ENCODE peak calls at places on chromosomes 1 and 21, in seven cellular contexts. F, N, C, G, E, T and P are unnamed samples.

GRCh38 chr21:37006521-37007291 is at the start of gene RIPPLY3:
- DNase-seq in N (no peak), F (peak), G (no peak), E (peak), C (peak), T (no peak), P (no peak)

GRCh38 chr1:55275976-55276375 is 60.8 kb upstream of the USP24 start:
- DNase-seq in F (no peak), N (no peak), G (no peak), E (peak), T (no peak), C (no peak), P (no peak)

GRCh38 chr1:48107516-48107915 is 110.3 kb upstream of the TRABD2B start:
- DNase-seq in G (peak), F (no peak), N (no peak), T (no peak), E (peak), C (no peak), P (no peak)

GRCh38 chr1:62198069-62198780 is 3.6 kb downstream of the L1TD1 start:
- DNase-seq in E (no peak), T (no peak), G (no peak), C (no peak), N (no peak), F (no peak), P (no peak)

GRCh38 chr1:40926441-40926840 is 53.1 kb upstream of the CTPS1 start:
- DNase-seq in E (no peak), F (no peak), T (no peak), N (no peak), G (no peak), C (no peak), P (no peak)

GRCh38 chr1:10638559-10639300 is 157.7 kb downstream of the CASZ1 start:
- DNase-seq in G (no peak), N (no peak), T (no peak), F (no peak), C (no peak), E (no peak), P (no peak)

GRCh38 chr1:226656201-226656600 is 82.9 kb downstream of the ITPKB start:
- DNase-seq in C (no peak), E (no peak), G (no peak), T (no peak), N (no peak), F (peak), P (no peak)

GRCh38 chr1:12177999-12178441 is 11.2 kb downstream of the TNFRSF1B start:
- DNase-seq in G (peak), E (peak), T (no peak), C (no peak), N (no peak), F (no peak), P (no peak)

GRCh38 chr1:94805912-94806311 is 14.2 kb upstream of the SLC44A3 start:
- DNase-seq in E (peak), F (peak), G (peak), N (peak), C (peak), T (peak), P (no peak)

GRCh38 chr1:151897861-151898468 is 11.3 kb downstream of the THEM4 start:
- DNase-seq in N (no peak), G (no peak), C (no peak), E (no peak), F (no peak), T (no peak), P (no peak)

GRCh38 chr21:25966308-25966707 is 204.3 kb downstream of the APP start:
- DNase-seq in E (no peak), N (no peak), T (no peak), G (no peak), F (no peak), C (no peak), P (no peak)

GRCh38 chr1:226995064-226995965 is 55.2 kb downstream of the COQ8A start:
- DNase-seq in N (no peak), G (no peak), C (no peak), T (no peak), E (no peak), F (no peak), P (no peak)

GRCh38 chr1:17122449-17123194 is 3.4 kb upstream of the PADI2 start:
- DNase-seq in T (peak), N (no peak), E (no peak), F (peak), C (no peak), G (no peak), P (no peak)

GRCh38 chr1:153498746-153499145 is 37.0 kb downstream of the S100A6 start:
- DNase-seq in G (no peak), F (no peak), N (no peak), T (no peak), C (no peak), E (no peak), P (no peak)

GRCh38 chr21:44858791-44859190 is 14.7 kb downstream of the PTTG1IP start:
- DNase-seq in F (no peak), N (no peak), E (peak), G (no peak), T (no peak), C (no peak), P (no peak)

GRCh38 chr1:223556414-223557124 is 108.9 kb downstream of the CAPN8 start:
- DNase-seq in F (peak), E (peak), N (no peak), G (peak), C (peak), T (peak), P (peak)

GRCh38 chr1:17922833-17923232 is 167.7 kb downstream of the ACTL8 start:
- DNase-seq in T (peak), G (peak), F (peak), N (no peak), E (no peak), C (peak), P (peak)

GRCh38 chr1:232174306-232174705 is 455.6 kb downstream of the SIPA1L2 start:
- DNase-seq in N (no peak), F (no peak), G (no peak), C (no peak), E (no peak), T (no peak), P (no peak)

GRCh38 chr1:175390081-175390481 is 197.5 kb upstream of the KIAA0040 start:
- DNase-seq in G (no peak), C (no peak), T (no peak), E (no peak), N (no peak), F (no peak), P (no peak)

GRCh38 chr1:14282583-14283186 is 315.8 kb upstream of the KAZN start:
- DNase-seq in C (no peak), G (peak), N (peak), E (peak), F (no peak), T (no peak), P (no peak)

GRCh38 chr1:40532844-40533424 is 1.5 kb downstream of the ZNF684 start:
- DNase-seq in E (peak), T (peak), N (peak), C (no peak), G (peak), F (peak), P (peak)

GRCh38 chr1:117633423-117633822 is 27.6 kb downstream of the TENT5C start:
- DNase-seq in F (no peak), T (no peak), N (no peak), G (no peak), E (no peak), C (no peak), P (no peak)

GRCh38 chr21:45403133-45403824 is 1.7 kb upstream of the COL18A1 start:
- DNase-seq in E (peak), T (no peak), C (no peak), G (no peak), F (no peak), N (no peak), P (no peak)